ENCODE peak calls at places on chromosomes 16 and 17, in seven cellular contexts. One of them, this sample, is unnamed. For H3K9me3 and H3K4me1, the result is how much of the 10 kb centered on the place peaks cover.

GRCh38 chr16:82704369-82704768 is 77.6 kb downstream of the CDH13 start:
- DNase-seq in left ventricle myocardium inferior: no peak
- DNase-seq in pancreas: no peak
- DNase-seq in BE2C: no peak
- DNase-seq in CD8-positive, alpha-beta memory T cell: no peak
- DNase-seq in mucosa of descending colon: no peak
- DNase-seq in small intestine: no peak
- DNase-seq in this sample: no peak

GRCh38 chr17:3800362-3801042 is 486 bp downstream of the ITGAE start:
- DNase-seq in left ventricle myocardium inferior: no peak
- DNase-seq in pancreas: no peak
- DNase-seq in BE2C: no peak
- DNase-seq in CD8-positive, alpha-beta memory T cell: no peak
- DNase-seq in mucosa of descending colon: no peak
- DNase-seq in small intestine: no peak
- DNase-seq in this sample: no peak

GRCh38 chr17:50255766-50256480 is 18.3 kb upstream of the TMEM92 start:
- DNase-seq in left ventricle myocardium inferior: no peak
- DNase-seq in pancreas: no peak
- DNase-seq in BE2C: no peak
- DNase-seq in CD8-positive, alpha-beta memory T cell: no peak
- DNase-seq in mucosa of descending colon: no peak
- DNase-seq in small intestine: no peak
- DNase-seq in this sample: no peak

GRCh38 chr16:79093554-79093967 is 507.0 kb downstream of the MAF start:
- DNase-seq in left ventricle myocardium inferior: no peak
- DNase-seq in pancreas: no peak
- DNase-seq in BE2C: no peak
- DNase-seq in CD8-positive, alpha-beta memory T cell: peak
- DNase-seq in mucosa of descending colon: no peak
- DNase-seq in small intestine: peak
- DNase-seq in this sample: no peak

GRCh38 chr16:52191533-52192134 is 355.3 kb downstream of the TOX3 start:
- DNase-seq in left ventricle myocardium inferior: peak
- DNase-seq in pancreas: peak
- DNase-seq in BE2C: peak
- DNase-seq in CD8-positive, alpha-beta memory T cell: peak
- DNase-seq in mucosa of descending colon: peak
- DNase-seq in small intestine: peak
- DNase-seq in this sample: peak

GRCh38 chr17:72488542-72489272 is 367.9 kb downstream of the SOX9 start:
- DNase-seq in left ventricle myocardium inferior: no peak
- DNase-seq in pancreas: no peak
- DNase-seq in BE2C: no peak
- DNase-seq in CD8-positive, alpha-beta memory T cell: no peak
- DNase-seq in mucosa of descending colon: no peak
- DNase-seq in small intestine: peak
- DNase-seq in this sample: peak

GRCh38 chr17:56887105-56887504 is 26.7 kb downstream of the TRIM25 start:
- DNase-seq in left ventricle myocardium inferior: no peak
- DNase-seq in pancreas: no peak
- DNase-seq in BE2C: no peak
- DNase-seq in CD8-positive, alpha-beta memory T cell: no peak
- DNase-seq in mucosa of descending colon: no peak
- DNase-seq in small intestine: no peak
- DNase-seq in this sample: no peak

GRCh38 chr17:16918443-16918842 is 53.5 kb downstream of the TNFRSF13B start:
- DNase-seq in left ventricle myocardium inferior: no peak
- DNase-seq in pancreas: no peak
- DNase-seq in BE2C: no peak
- DNase-seq in CD8-positive, alpha-beta memory T cell: no peak
- DNase-seq in mucosa of descending colon: no peak
- DNase-seq in small intestine: no peak
- DNase-seq in this sample: no peak

GRCh38 chr17:47686276-47686635 is 7.7 kb upstream of the TBKBP1 start:
- DNase-seq in left ventricle myocardium inferior: no peak
- DNase-seq in pancreas: no peak
- DNase-seq in BE2C: no peak
- DNase-seq in CD8-positive, alpha-beta memory T cell: no peak
- DNase-seq in mucosa of descending colon: no peak
- DNase-seq in small intestine: no peak
- DNase-seq in this sample: no peak

GRCh38 chr16:88315543-88316105 is 67.1 kb upstream of the ZNF469 start:
- DNase-seq in left ventricle myocardium inferior: peak
- DNase-seq in pancreas: no peak
- DNase-seq in BE2C: peak
- DNase-seq in CD8-positive, alpha-beta memory T cell: no peak
- DNase-seq in mucosa of descending colon: no peak
- DNase-seq in small intestine: peak
- DNase-seq in this sample: peak

GRCh38 chr17:50581316-50581715 is 20.8 kb downstream of the CACNA1G start:
- DNase-seq in left ventricle myocardium inferior: no peak
- DNase-seq in pancreas: no peak
- DNase-seq in BE2C: no peak
- DNase-seq in CD8-positive, alpha-beta memory T cell: no peak
- DNase-seq in mucosa of descending colon: no peak
- DNase-seq in small intestine: no peak
- DNase-seq in this sample: no peak

GRCh38 chr17:63171428-63172205 is 205.6 kb downstream of the TANC2 start:
- DNase-seq in left ventricle myocardium inferior: no peak
- DNase-seq in pancreas: no peak
- DNase-seq in BE2C: no peak
- DNase-seq in CD8-positive, alpha-beta memory T cell: no peak
- DNase-seq in mucosa of descending colon: no peak
- DNase-seq in small intestine: no peak
- DNase-seq in this sample: no peak

GRCh38 chr17:6545291-6545690 is 11.1 kb downstream of the PITPNM3 start:
- DNase-seq in left ventricle myocardium inferior: no peak
- DNase-seq in pancreas: no peak
- DNase-seq in BE2C: no peak
- DNase-seq in CD8-positive, alpha-beta memory T cell: no peak
- DNase-seq in mucosa of descending colon: no peak
- DNase-seq in small intestine: no peak
- DNase-seq in this sample: no peak

GRCh38 chr17:43723697-43724359 is 34.8 kb downstream of the SOST start:
- DNase-seq in left ventricle myocardium inferior: no peak
- DNase-seq in pancreas: peak
- DNase-seq in BE2C: peak
- DNase-seq in CD8-positive, alpha-beta memory T cell: no peak
- DNase-seq in mucosa of descending colon: no peak
- DNase-seq in small intestine: no peak
- DNase-seq in this sample: peak

GRCh38 chr17:27293359-27293897 is 486 bp upstream of the WSB1 start:
- DNase-seq in left ventricle myocardium inferior: no peak
- DNase-seq in pancreas: peak
- DNase-seq in BE2C: no peak
- DNase-seq in CD8-positive, alpha-beta memory T cell: no peak
- DNase-seq in mucosa of descending colon: peak
- DNase-seq in small intestine: peak
- DNase-seq in this sample: no peak

GRCh38 chr17:68035523-68036303 is at the start of gene KPNA2:
- DNase-seq in left ventricle myocardium inferior: peak
- DNase-seq in pancreas: peak
- DNase-seq in BE2C: peak
- DNase-seq in CD8-positive, alpha-beta memory T cell: peak
- DNase-seq in mucosa of descending colon: peak
- DNase-seq in small intestine: peak
- DNase-seq in this sample: peak

GRCh38 chr16:9075299-9076071 is 16.0 kb upstream of the HAPSTR1 start:
- DNase-seq in left ventricle myocardium inferior: no peak
- DNase-seq in pancreas: no peak
- DNase-seq in BE2C: no peak
- DNase-seq in CD8-positive, alpha-beta memory T cell: no peak
- DNase-seq in mucosa of descending colon: no peak
- DNase-seq in small intestine: no peak
- DNase-seq in this sample: no peak

DNA sequence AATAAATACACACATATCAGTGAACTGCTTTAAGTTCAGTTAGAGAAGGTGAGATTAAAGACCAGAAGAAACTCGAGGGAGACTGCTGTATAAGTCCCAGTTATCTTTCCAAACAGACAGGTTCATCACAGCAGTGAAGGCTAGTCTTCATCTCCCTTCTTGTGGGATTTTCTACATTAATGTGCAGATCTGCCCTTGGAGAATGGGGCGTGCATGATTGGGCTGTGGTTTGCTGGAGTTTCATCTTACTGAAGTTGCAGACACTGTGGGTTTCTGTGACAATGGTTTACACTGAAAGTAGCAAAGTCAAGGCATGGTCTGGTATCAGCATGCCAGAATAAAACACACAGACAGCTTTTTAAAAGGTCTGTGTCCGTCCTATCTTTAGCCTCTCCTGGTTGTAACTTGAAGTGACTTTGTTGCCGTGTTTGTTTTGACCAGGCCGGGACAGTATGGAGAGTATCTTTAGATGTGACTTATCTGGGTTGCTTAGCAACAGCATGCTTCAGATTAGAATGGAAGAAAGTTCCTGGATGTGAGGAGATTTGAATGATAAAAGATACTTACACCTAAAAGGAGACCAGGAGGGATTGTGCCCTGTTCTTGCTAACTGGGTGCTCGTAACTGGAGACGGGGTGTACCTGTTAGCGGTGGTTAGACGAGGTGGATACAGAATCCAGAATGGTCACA is 16.1 kb downstream of the NAA60 start:
- DNase-seq in left ventricle myocardium inferior: no peak
- DNase-seq in pancreas: no peak
- DNase-seq in BE2C: no peak
- DNase-seq in CD8-positive, alpha-beta memory T cell: no peak
- DNase-seq in mucosa of descending colon: no peak
- DNase-seq in small intestine: peak
- DNase-seq in this sample: no peak
- H3K4me3 ChIP-seq in left ventricle myocardium inferior: peak
- H3K4me3 ChIP-seq in pancreas: no peak
- H3K4me3 ChIP-seq in BE2C: peak
- H3K4me3 ChIP-seq in CD8-positive, alpha-beta memory T cell: peak
- H3K4me3 ChIP-seq in mucosa of descending colon: no peak
- H3K4me3 ChIP-seq in small intestine: peak
- H3K4me3 ChIP-seq in this sample: peak

DNA sequence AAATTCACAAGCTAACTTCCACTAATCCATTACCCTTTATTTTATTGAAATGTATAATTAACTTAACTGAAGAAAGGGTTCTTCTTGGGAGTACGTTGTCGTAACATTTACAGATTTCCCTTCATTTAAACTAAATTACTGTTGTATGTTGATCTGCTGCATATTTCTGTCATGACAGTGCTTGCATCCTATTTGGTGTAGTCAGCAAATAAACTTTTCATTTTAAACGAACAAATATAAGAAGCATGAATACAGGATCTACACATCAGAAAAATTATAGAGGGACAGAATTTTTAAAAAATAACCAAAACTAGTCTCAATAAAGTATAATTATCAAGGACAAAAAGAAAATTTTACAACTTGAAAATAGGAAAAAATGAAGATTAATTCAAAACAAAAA is 66.5 kb upstream of the ZNF267 start:
- DNase-seq in left ventricle myocardium inferior: no peak
- DNase-seq in pancreas: no peak
- DNase-seq in BE2C: no peak
- DNase-seq in CD8-positive, alpha-beta memory T cell: no peak
- DNase-seq in mucosa of descending colon: no peak
- DNase-seq in small intestine: no peak
- DNase-seq in this sample: no peak
- H3K9me3 ChIP-seq in left ventricle myocardium inferior: under half
- H3K9me3 ChIP-seq in pancreas: under half
- H3K9me3 ChIP-seq in BE2C: under half
- H3K9me3 ChIP-seq in CD8-positive, alpha-beta memory T cell: under half
- H3K9me3 ChIP-seq in mucosa of descending colon: under half
- H3K9me3 ChIP-seq in small intestine: under half
- H3K9me3 ChIP-seq in this sample: under half

GRCh38 chr16:4315185-4316102 is at the start of gene GLIS2:
- DNase-seq in left ventricle myocardium inferior: peak
- DNase-seq in pancreas: peak
- DNase-seq in BE2C: peak
- DNase-seq in CD8-positive, alpha-beta memory T cell: peak
- DNase-seq in mucosa of descending colon: peak
- DNase-seq in small intestine: no peak
- DNase-seq in this sample: peak
- H3K4me1 ChIP-seq in left ventricle myocardium inferior: half or more
- H3K4me1 ChIP-seq in pancreas: under half
- H3K4me1 ChIP-seq in BE2C: under half
- H3K4me1 ChIP-seq in CD8-positive, alpha-beta memory T cell: under half
- H3K4me1 ChIP-seq in mucosa of descending colon: under half
- H3K4me1 ChIP-seq in small intestine: under half
- H3K4me1 ChIP-seq in this sample: under half

DNA sequence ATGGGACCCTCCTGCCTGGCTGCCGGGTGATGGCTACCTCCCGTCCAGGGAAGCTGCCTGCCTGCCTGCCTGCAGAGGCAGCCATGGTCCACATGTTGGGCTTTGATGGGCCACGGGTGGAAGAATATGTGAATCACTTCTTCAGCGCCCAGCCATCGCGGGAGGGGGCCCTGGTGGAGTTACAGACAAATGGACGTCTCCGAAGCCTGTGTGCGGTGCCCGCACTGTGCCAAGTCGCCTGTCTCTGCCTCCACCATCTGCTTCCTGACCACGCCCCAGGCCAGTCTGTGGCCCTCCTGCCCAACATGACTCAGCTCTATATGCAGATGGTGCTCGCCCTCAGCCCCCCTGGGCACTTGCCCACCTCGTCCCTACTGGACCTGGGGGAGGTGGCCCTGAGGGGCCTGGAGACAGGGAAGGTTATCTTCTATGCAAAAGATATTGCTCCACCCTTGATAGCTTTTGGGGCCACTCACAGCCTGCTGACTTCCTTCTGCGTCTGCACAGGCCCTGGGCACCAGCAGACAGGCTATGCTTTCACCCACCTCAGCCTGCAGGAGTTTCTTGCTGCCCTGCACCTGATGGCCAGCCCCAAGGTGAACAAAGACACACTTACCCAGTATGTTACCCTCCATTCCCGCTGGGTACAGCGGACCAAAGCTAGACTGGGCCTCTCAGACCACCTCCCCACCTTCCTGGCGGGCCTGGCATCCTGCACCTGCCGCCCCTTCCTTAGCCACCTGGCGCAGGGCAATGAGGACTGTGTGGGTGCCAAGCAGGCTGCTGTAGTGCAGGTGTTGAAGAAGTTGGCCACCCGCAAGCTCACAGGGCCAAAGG is 36.8 kb downstream of the NLRC5 start:
- DNase-seq in left ventricle myocardium inferior: no peak
- DNase-seq in pancreas: no peak
- DNase-seq in BE2C: no peak
- DNase-seq in CD8-positive, alpha-beta memory T cell: no peak
- DNase-seq in mucosa of descending colon: no peak
- DNase-seq in small intestine: peak
- DNase-seq in this sample: no peak
- H3K4me3 ChIP-seq in left ventricle myocardium inferior: no peak
- H3K4me3 ChIP-seq in pancreas: no peak
- H3K4me3 ChIP-seq in BE2C: no peak
- H3K4me3 ChIP-seq in CD8-positive, alpha-beta memory T cell: no peak
- H3K4me3 ChIP-seq in mucosa of descending colon: no peak
- H3K4me3 ChIP-seq in small intestine: no peak
- H3K4me3 ChIP-seq in this sample: no peak

This sample was measured in SJCRH30.